ENCODE peak calls at places on chromosomes 11 and 22, in six cellular contexts. Z is GM12878, Q is cardiac muscle cell, I is fibroblast of lung, C is DND-41, A is Caco-2. E is an unnamed sample. For H3K27me3, the result is how much of the 10 kb centered on the place peaks cover.

GRCh38 chr11:38384568-38384967 is 1786.5 kb upstream of the RAG2 start:
- DNase-seq in A (no peak), Q (no peak), I (peak), C (no peak), Z (no peak), E (no peak)

GRCh38 chr22:29093030-29093429 is 20.2 kb downstream of the KREMEN1 start:
- DNase-seq in Z (no peak), A (no peak), C (no peak), Q (no peak), I (no peak), E (no peak)

GRCh38 chr11:76655466-76656086 is 15.0 kb downstream of the LRRC32 start:
- DNase-seq in C (no peak), Z (no peak), I (no peak), A (peak), Q (no peak), E (no peak)

GRCh38 chr11:127789887-127790286 is 789.3 kb upstream of the KIRREL3 start:
- DNase-seq in Z (no peak), I (no peak), Q (peak), A (peak), C (peak), E (peak)

GRCh38 chr11:71212871-71213559 is 39.4 kb downstream of the SHANK2 start:
- DNase-seq in C (no peak), Q (no peak), Z (no peak), I (peak), A (peak), E (no peak)

GRCh38 chr11:111335124-111335535 is 36.8 kb downstream of the POU2AF3 start:
- DNase-seq in I (no peak), A (peak), C (no peak), Z (no peak), Q (no peak), E (no peak)

GRCh38 chr11:12007230-12007593 is 1.2 kb downstream of the DKK3 start:
- DNase-seq in C (no peak), Q (no peak), I (no peak), Z (no peak), A (no peak), E (no peak)

GRCh38 chr11:47524200-47524874 is 28.6 kb downstream of the CELF1 start:
- DNase-seq in Q (peak), C (no peak), Z (no peak), A (no peak), I (no peak), E (no peak)

GRCh38 chr11:72364754-72365153 is 69.6 kb downstream of the CLPB start:
- DNase-seq in C (no peak), Z (no peak), I (no peak), A (no peak), Q (no peak), E (no peak)

GRCh38 chr22:17917490-17917983 is 106.8 kb downstream of the MICAL3 start:
- DNase-seq in A (no peak), I (no peak), C (no peak), Z (no peak), Q (no peak), E (no peak)

GRCh38 chr11:76189682-76190081 is 16.6 kb downstream of the WNT11 start:
- DNase-seq in Z (no peak), A (no peak), I (no peak), C (no peak), Q (no peak), E (no peak)

GRCh38 chr22:41919357-41920224 is 4.7 kb upstream of the SHISA8 start:
- DNase-seq in A (no peak), I (no peak), Z (peak), Q (peak), C (no peak), E (peak)

GRCh38 chr11:95584180-95584579 is 205.4 kb downstream of the FAM76B start:
- DNase-seq in Q (no peak), I (peak), A (no peak), Z (no peak), C (no peak), E (no peak)

GRCh38 chr11:1837171-1838076 is 1.4 kb upstream of the TNNI2 start:
- DNase-seq in Q (peak), I (peak), Z (no peak), C (peak), A (peak), E (no peak)

GRCh38 chr11:13222285-13222684 is 55.3 kb upstream of the BMAL1 start:
- DNase-seq in C (no peak), A (no peak), Z (no peak), Q (no peak), I (no peak), E (no peak)

GRCh38 chr11:62575156-62575555 is 1.5 kb upstream of the EEF1G start:
- DNase-seq in A (no peak), I (no peak), C (no peak), Z (no peak), Q (no peak), E (no peak)

GRCh38 chr11:121460941-121461514 is 8.3 kb upstream of the SORL1-AS1 start:
- DNase-seq in Q (no peak), C (no peak), Z (no peak), A (no peak), I (no peak), E (no peak)

GRCh38 chr11:38448284-38448683 is 1850.2 kb upstream of the RAG2 start:
- DNase-seq in Q (no peak), C (no peak), I (peak), A (no peak), Z (no peak), E (no peak)

GRCh38 chr22:42856179-42856864 is 751 bp downstream of the ARFGAP3 start:
- DNase-seq in Q (peak), A (peak), I (peak), C (peak), Z (no peak), E (no peak)

GRCh38 chr11:124096364-124096763 is 18.9 kb upstream of the VWA5A start:
- DNase-seq in I (no peak), Q (no peak), C (no peak), Z (no peak), A (no peak), E (no peak)

GRCh38 chr22:29689872-29690213 is 30.0 kb upstream of the CABP7 start:
- DNase-seq in I (peak), C (peak), Q (peak), Z (no peak), A (no peak), E (peak)

GRCh38 chr22:26648011-26648497 is 9.3 kb upstream of the MIAT start:
- DNase-seq in Z (no peak), I (no peak), Q (no peak), A (no peak), C (peak), E (no peak)

GRCh38 chr11:96954587-96954986 is 564.8 kb downstream of the JRKL start:
- DNase-seq in Q (no peak), Z (no peak), C (no peak), I (no peak), A (no peak), E (no peak)

GRCh38 chr11:12224537-12224893 is 114.1 kb downstream of the MICAL2 start:
- DNase-seq in Z (peak), A (no peak), I (peak), Q (no peak), C (peak), E (peak)

GRCh38 chr11:10314199-10315072 is 9.6 kb downstream of the ADM start:
- DNase-seq in Z (peak), C (no peak), Q (peak), I (peak), A (no peak), E (peak)

GRCh38 chr11:115198301-115198700 is 305.9 kb downstream of the CADM1 start:
- DNase-seq in Q (no peak), Z (no peak), C (no peak), A (no peak), I (peak), E (peak)

GRCh38 chr11:38446336-38446735 is 1848.3 kb upstream of the RAG2 start:
- DNase-seq in Z (no peak), C (no peak), I (no peak), Q (no peak), A (no peak), E (peak)

GRCh38 chr11:44017443-44018126 is 30.2 kb upstream of the ACCSL start:
- DNase-seq in Z (no peak), C (no peak), I (no peak), Q (no peak), A (no peak), E (no peak)

GRCh38 chr11:83249972-83250593 is 36.1 kb downstream of the CCDC90B start:
- DNase-seq in I (peak), Z (no peak), Q (peak), C (no peak), A (no peak), E (peak)

DNA sequence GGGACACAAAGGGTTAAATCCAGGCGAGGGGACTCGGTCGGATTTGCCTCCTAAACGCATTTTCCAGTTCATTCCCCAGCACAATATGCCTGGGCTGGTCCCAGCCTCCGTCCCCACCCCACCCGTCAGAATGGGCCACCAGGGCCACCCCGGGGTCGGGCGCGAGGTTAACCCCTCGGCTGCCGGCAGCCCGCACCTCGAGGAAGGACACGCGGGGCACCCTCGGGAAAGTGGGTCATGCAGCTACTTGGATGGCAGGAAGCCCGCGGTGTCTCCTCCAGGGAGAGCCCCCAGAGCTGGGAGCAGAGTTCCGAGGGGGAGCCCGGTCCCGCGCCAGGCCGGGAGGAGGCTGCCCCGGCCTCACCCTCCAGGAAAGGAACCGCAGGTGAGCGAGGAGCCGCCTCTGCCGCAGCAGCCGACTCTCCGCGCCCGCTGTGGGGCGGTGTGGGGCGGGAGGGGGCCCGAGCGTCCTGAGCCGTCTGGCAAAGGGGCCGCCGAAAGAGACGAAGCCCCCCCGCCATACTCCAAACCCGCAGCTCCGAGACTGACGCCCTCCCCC is 1.4 kb downstream of the NECTIN1 start:
- DNase-seq in I (no peak), Z (no peak), C (peak), A (peak), Q (peak), E (no peak)
- TF ChIP-seq CTCF in I (peak), Z (peak), C (no peak), A (peak), Q (peak), E (peak)

GRCh38 chr11:79184285-79184684 is 256.5 kb downstream of the TENM4 start:
- DNase-seq in A (no peak), I (no peak), Z (no peak), Q (no peak), C (no peak), E (no peak)

GRCh38 chr11:79189604-79190003 is 251.2 kb downstream of the TENM4 start:
- DNase-seq in I (no peak), C (no peak), Q (no peak), Z (no peak), A (no peak), E (no peak)

GRCh38 chr11:79189055-79189454 is 251.8 kb downstream of the TENM4 start:
- DNase-seq in A (no peak), Z (no peak), C (no peak), Q (no peak), I (no peak), E (no peak)

GRCh38 chr11:79182794-79183193 is 258.0 kb downstream of the TENM4 start:
- DNase-seq in C (no peak), I (peak), Q (no peak), Z (no peak), A (no peak), E (peak)

GRCh38 chr11:79185351-79185750 is 255.5 kb downstream of the TENM4 start:
- DNase-seq in C (no peak), I (no peak), Q (no peak), Z (no peak), A (no peak), E (no peak)
- H3K27me3 ChIP-seq in C (under half), I (under half), Q (under half), Z (under half), A (under half), E (under half)

GRCh38 chr11:116534270-116534975 is 238.4 kb downstream of the BUD13 start:
- DNase-seq in A (peak), C (no peak), I (no peak), Q (no peak), Z (no peak), E (no peak)
- H3K4me3 ChIP-seq in A (no peak), C (no peak), I (no peak), Q (no peak), Z (no peak), E (no peak)

GRCh38 chr22:45456811-45457210 is 43.3 kb downstream of the RIBC2 start:
- DNase-seq in C (no peak), Q (no peak), Z (no peak), I (no peak), A (no peak), E (no peak)

GRCh38 chr22:45459235-45459634 is 43.4 kb upstream of the FBLN1 start:
- DNase-seq in I (no peak), C (no peak), Q (no peak), Z (no peak), A (no peak), E (no peak)

GRCh38 chr22:45460288-45461109 is 42.2 kb upstream of the FBLN1 start:
- DNase-seq in I (peak), Q (no peak), C (no peak), Z (no peak), A (no peak), E (no peak)

GRCh38 chr22:45458532-45458931 is 44.2 kb upstream of the FBLN1 start:
- DNase-seq in A (no peak), C (no peak), Q (no peak), Z (no peak), I (no peak), E (no peak)

GRCh38 chr22:45462034-45462655 is 40.5 kb upstream of the FBLN1 start:
- DNase-seq in C (no peak), I (no peak), Q (peak), A (no peak), Z (no peak), E (no peak)
- TF ChIP-seq CTCF in C (peak), I (no peak), Q (no peak), A (peak), Z (peak), E (peak)

GRCh38 chr11:19392321-19392720 is 151.6 kb upstream of the E2F8 start:
- DNase-seq in Z (no peak), I (no peak), A (no peak), Q (no peak), C (no peak), E (no peak)

GRCh38 chr11:19395050-19395449 is 154.3 kb upstream of the E2F8 start:
- DNase-seq in I (no peak), Z (no peak), C (no peak), A (no peak), Q (no peak), E (no peak)

GRCh38 chr11:19394525-19395016 is 153.8 kb upstream of the E2F8 start:
- DNase-seq in Z (peak), A (no peak), I (no peak), Q (no peak), C (peak), E (no peak)

GRCh38 chr11:19393941-19394340 is 153.2 kb upstream of the E2F8 start:
- DNase-seq in Z (no peak), A (no peak), C (no peak), Q (no peak), I (peak), E (no peak)

GRCh38 chr11:19393119-19393518 is 152.4 kb upstream of the E2F8 start:
- DNase-seq in Z (no peak), C (no peak), Q (no peak), A (no peak), I (no peak), E (no peak)
- H3K27me3 ChIP-seq in Z (under half), C (under half), Q (under half), A (under half), I (under half), E (under half)

E was measured in brain microvascular endothelial cell.